ENCODE peak calls at places on chromosome 20, in four cellular contexts. A is AG04450, S is fibroblast of lung, C is psoas muscle. D is an unnamed sample.

GRCh38 chr20:7744411-7744810 is 195.8 kb downstream of the HAO1 start:
- DNase-seq in A (peak), C (no peak), S (peak), D (no peak)

GRCh38 chr20:62702886-62703852 is 5.5 kb upstream of the NTSR1 start:
- DNase-seq in A (peak), C (no peak), S (peak), D (no peak)

GRCh38 chr20:51062065-51062464 is 39.2 kb upstream of the KCNG1 start:
- DNase-seq in S (no peak), A (no peak), C (no peak), D (no peak)

GRCh38 chr20:13644010-13644409 is 5.3 kb upstream of the TASP1 start:
- DNase-seq in S (peak), A (no peak), C (no peak), D (no peak)

GRCh38 chr20:5844063-5844681 is 94.0 kb downstream of the SHLD1 start:
- DNase-seq in S (peak), C (no peak), A (no peak), D (peak)

GRCh38 chr20:51456511-51457280 is 85.8 kb downstream of the NFATC2 start:
- DNase-seq in A (peak), S (peak), C (peak), D (no peak)

GRCh38 chr20:17940447-17940971 is 28.1 kb downstream of the SNX5 start:
- DNase-seq in A (no peak), C (no peak), S (no peak), D (no peak)

GRCh38 chr20:62500237-62500864 is 24.6 kb upstream of the GATA5 start:
- DNase-seq in C (peak), S (peak), A (no peak), D (peak)

GRCh38 chr20:440148-440547 is 22.2 kb downstream of the TBC1D20 start:
- DNase-seq in C (no peak), A (no peak), S (no peak), D (no peak)

GRCh38 chr20:59412896-59413295 is 112.5 kb downstream of the EDN3 start:
- DNase-seq in C (no peak), S (no peak), A (no peak), D (no peak)

GRCh38 chr20:62704341-62704948 is 4.2 kb upstream of the NTSR1 start:
- DNase-seq in S (peak), C (peak), A (peak), D (no peak)

GRCh38 chr20:23445596-23446217 is 6.2 kb downstream of the CSTL1 start:
- DNase-seq in C (no peak), A (no peak), S (peak), D (no peak)

GRCh38 chr20:37298190-37298939 is 8.9 kb downstream of the MANBAL start:
- DNase-seq in A (no peak), C (no peak), S (peak), D (no peak)

DNA sequence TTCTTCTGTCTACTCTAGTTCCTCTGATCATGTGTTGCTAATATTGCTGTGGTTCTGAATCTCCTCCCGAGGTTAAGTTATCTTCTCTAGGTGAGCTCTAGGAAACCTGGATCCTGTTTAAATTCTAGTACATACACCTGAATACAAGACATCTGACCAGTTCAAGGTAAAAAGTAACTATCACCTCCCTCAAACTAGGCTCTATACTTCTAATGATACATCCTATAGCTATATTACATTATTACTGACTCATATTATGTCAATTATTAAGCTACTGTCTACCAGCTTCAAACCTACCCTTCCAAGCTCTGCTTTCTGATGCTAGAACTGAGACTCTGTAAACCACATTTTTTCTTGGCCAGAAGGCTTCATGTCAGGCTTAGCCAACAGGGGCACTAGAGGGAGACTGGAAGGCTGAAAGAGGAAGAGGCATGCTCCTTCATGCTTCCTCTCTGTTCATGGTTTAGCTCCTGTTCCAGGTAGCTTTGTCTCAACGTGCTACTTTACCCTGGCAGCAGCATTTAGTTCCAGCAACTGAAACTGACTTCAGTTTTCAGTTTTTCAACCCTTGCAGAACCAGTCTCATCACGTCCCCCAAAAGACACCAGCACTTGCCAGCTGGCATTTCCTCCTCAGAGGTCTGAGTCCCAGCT is 148.4 kb upstream of the TOP1 start:
- DNase-seq in A (no peak), S (no peak), C (no peak), D (no peak)
- TF ChIP-seq CTCF in A (no peak), S (no peak), C (no peak), D (no peak)

GRCh38 chr20:33051333-33051732 is 2.4 kb upstream of the BPIFB3 start:
- DNase-seq in A (no peak), C (no peak), S (no peak), D (no peak)
- TF ChIP-seq CTCF in A (no peak), C (no peak), S (no peak), D (no peak)

GRCh38 chr20:1820137-1821074 is 74.8 kb upstream of the SIRPA start:
- DNase-seq in A (no peak), C (no peak), S (peak), D (no peak)

GRCh38 chr20:1824177-1824576 is 71.0 kb upstream of the SIRPA start:
- DNase-seq in C (no peak), S (no peak), A (no peak), D (no peak)

GRCh38 chr20:1823421-1823892 is 71.8 kb upstream of the SIRPA start:
- DNase-seq in S (no peak), A (no peak), C (no peak), D (no peak)

GRCh38 chr20:1824834-1825233 is 70.4 kb upstream of the SIRPA start:
- DNase-seq in C (no peak), A (no peak), S (no peak), D (no peak)

DNA sequence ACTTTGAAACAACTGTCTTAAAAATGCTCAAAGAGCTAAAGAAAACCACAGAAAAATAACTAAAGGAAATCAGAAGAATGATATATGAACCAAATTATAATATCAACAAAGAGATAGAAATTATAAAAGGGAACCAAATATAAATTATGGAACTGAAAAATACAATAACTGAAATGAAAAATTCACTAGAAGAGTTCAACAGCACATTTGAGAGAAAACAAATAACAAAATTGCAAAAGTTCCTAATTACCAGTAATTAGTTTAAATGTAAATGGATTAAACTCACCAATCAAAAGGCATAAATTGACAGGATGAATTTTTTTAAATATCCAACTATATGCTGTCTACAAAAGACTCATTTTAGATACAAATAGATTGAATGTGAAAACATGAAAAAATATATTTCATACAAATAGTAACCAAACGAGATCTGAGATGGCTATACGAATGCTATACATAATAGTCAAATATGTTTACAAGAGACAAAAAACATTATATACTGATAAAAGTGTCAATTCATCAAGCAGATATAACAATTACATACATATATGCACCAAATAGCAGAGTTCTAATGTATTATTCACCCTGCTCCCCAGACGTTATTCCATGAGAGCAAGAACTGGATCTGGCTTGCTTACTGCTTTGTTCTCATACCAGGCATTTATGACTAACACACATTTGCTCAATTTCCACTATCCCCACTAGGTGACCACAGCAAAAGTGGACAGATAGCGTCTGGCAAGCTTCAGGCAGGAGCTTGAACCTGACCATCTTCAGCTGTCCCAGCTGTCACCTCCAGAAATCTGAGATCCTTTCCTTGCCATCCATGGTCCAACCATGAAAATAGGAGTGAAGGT is 72.4 kb upstream of the SIRPA start:
- DNase-seq in C (no peak), A (no peak), S (no peak), D (no peak)
- TF ChIP-seq CTCF in C (no peak), A (no peak), S (no peak), D (no peak)

DNA sequence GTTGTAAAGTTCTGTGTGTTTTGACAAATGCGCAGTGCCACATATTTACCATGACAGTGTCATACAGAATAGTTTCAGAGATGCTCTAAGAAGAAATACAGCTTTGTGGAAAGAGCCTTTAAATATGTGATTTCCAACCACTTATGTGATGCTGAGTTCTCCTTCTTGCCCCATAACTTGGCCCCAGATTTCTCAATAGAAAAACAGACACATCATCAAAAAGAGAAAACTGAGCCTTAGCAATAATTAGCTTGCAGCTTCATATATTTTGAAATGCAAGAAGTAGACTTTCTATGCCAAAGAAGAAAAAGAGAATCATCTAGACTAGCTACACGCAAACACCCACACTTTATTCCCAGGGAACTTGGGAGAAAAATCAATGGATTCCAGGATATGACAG is 174.3 kb downstream of the SYNDIG1 start:
- DNase-seq in A (no peak), S (peak), C (no peak), D (no peak)
- TF ChIP-seq CTCF in A (no peak), S (no peak), C (no peak), D (no peak)

DNA sequence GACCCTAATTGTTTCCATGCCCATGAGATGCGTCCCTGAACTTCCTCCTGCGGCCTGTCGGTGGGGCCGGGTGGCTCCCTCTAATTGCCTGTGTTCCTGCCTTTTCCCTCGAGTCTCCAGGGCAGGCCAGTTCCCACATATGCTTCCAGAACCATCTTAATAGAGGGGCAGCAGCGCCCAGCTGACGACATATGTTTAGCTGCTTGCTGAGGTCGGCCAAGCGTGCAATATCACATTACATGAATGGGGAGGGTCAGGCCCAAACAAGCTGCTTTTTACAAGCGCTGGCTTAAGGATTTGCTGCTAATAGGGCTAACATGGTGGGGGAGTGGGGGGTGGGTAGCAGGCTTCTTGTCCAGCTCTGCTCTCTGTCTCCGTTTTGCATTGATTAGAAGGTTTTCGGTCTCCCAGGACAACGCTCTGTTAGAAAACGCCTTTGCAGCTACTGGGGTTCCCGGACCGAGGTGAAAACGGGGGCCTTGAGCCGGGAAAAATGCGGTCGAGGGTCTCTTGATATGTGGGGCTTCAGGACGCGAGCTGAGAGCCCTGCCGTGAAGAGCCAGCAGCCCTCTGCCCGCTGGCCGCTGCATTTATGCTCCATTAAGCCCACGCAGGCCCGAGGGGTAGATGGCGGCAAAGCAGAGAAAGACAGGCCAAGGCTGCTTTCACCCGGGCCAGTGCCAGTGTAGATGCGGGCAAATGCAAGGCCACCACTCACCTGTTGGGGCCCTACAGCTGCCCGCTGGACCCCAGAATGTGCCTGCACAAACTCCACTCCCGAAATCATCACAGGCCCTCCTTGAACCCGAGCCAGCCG is 308.5 kb downstream of the BMP7 start:
- DNase-seq in A (no peak), C (no peak), S (no peak), D (no peak)
- TF ChIP-seq CTCF in A (no peak), C (no peak), S (no peak), D (no peak)

DNA sequence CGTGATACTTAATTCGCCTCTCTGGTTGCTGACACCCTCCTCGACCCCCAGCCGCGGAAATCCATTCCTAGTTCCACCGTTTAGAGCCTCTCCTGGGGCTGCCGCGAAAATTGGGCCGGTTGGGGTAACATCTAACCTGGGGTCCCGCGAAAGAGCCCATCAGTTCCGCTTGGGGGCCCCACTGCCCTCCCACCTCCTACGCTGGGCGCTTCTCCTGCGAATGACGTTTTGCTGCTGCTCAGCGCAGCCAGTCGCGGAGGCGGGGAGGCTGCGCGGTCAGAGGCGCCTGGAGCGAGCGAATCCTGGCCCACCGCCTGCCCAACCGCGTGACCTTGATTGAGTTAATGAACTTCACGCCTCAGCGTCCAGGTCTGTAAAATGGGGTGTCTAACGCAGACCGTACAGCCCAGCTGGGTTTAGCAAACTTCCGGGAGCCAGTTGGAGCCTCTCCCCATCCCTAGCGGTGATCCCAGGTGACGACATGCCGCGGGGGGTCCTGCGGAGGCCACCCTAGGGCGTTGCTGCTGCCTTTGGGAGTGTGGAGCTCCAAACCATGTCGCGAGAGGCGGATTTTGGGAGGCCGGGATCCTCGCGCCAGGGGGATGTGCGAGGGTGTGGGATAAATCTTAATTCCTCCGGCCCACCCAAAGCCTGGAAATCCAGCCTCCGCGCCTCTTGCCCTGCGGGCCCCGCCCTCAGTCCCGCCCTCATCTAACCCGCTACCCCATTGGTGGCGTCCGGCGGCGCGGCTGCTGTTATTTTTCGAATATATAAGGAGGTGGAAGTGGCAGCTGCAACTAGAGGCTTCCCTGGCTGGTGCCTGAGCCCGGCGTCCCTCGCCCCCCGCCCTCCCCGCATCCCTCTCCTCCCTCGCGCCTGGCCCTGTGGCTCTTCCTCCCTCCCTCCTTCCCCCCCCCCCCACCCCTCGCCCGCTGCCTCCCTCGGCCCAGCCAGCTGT is at the start of gene CDC25B:
- DNase-seq in C (peak), A (peak), S (peak), D (peak)
- TF ChIP-seq CTCF in C (peak), A (peak), S (peak), D (peak)

GRCh38 chr20:53749499-53749898 is 155.9 kb upstream of the ZNF217 start:
- DNase-seq in C (no peak), A (no peak), S (no peak), D (no peak)
- TF ChIP-seq CTCF in C (no peak), A (peak), S (no peak), D (no peak)

DNA sequence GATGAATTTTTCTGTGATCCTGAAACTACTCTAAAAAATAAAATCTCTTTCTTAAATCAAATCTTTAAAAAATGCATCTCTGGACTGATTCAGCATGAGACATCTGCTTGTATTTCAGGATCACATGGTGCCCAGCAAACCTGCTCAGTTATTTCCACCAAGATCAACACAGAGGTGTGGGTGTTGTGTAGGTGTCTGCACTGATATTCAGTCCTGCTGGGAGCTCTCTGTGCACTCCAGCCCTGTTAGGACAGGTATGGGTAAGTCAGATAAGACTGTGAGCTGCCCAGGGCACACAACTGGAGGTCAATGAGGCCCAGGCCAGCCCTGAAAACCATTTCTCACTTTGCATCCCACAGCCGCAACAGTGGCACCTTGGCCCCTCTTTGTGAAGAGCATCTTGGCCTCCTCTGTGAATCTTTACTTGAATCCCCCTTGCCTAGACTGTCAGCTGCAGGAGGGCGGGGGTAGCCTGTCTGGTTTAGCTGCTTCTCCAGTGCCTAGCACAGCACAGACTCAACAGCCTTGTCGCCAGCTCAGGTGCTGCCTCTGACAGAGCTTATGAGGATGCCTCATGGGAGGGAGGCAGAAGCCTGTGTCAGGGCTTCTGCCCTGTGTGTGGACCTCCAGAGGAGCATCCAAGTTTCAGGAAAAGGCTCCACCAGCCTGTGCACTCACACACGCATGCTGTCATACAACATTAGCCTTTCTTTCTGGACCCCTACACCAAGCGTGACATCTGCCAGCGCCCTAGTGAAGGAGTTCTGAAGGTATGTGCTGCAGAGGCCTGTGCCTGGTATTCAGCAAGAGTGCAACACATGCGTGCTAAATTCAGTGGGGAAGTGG is 187.6 kb upstream of the CST7 start:
- DNase-seq in S (no peak), C (no peak), A (no peak), D (no peak)
- TF ChIP-seq CTCF in S (no peak), C (no peak), A (no peak), D (no peak)

DNA sequence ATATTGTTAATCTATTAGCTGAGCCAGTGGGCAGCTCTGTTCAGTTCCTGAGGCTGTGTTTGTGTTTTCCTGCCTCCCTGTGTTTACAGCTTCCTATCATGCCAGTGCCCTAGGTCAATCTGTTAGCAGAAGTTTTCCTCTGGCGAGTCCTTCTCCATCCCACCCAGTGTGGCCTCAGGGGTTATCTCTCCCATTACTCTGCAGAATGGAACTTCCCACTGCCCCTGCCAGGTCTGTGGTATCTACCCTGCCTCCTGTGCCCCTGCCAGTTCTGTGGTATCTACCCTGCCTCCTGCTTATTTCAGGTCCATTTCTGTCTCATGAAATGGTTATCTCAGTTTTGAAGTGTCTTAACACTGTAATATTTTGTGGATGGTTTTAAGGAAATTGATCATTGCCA is 63.1 kb downstream of the SLX4IP start:
- DNase-seq in C (no peak), S (no peak), A (no peak), D (no peak)
- TF ChIP-seq CTCF in C (no peak), S (no peak), A (no peak), D (no peak)

GRCh38 chr20:1857403-1857941 is 37.7 kb upstream of the SIRPA start:
- DNase-seq in A (no peak), C (no peak), S (no peak), D (no peak)
- TF ChIP-seq CTCF in A (no peak), C (no peak), S (no peak), D (no peak)